ENCODE peak calls at places on chromosomes 3 and 15, in five cellular contexts. One of them, this sample, is unnamed.

GRCh38 chr15:71782447-71783165 is 27.7 kb upstream of the NR2E3 start:
- DNase-seq in globus pallidus: no peak
- DNase-seq in DMS153: no peak
- DNase-seq in stimulated activated CD8-positive, alpha-beta memory T cell treated with anti-CD3 and anti-CD28 coated beads, Interleukin-7, amount 100 ng/mL, for 1 hour: no peak
- DNase-seq in HFFc6: no peak
- DNase-seq in this sample: no peak

GRCh38 chr3:87461036-87461435 is 184.7 kb upstream of the POU1F1 start:
- DNase-seq in stimulated activated CD8-positive, alpha-beta memory T cell treated with anti-CD3 and anti-CD28 coated beads, Interleukin-7, amount 100 ng/mL, for 1 hour: no peak
- DNase-seq in globus pallidus: no peak
- DNase-seq in DMS153: no peak
- DNase-seq in HFFc6: no peak
- DNase-seq in this sample: no peak

GRCh38 chr15:93180656-93181055 is 91.6 kb upstream of the RGMA start:
- DNase-seq in DMS153: no peak
- DNase-seq in globus pallidus: no peak
- DNase-seq in HFFc6: no peak
- DNase-seq in stimulated activated CD8-positive, alpha-beta memory T cell treated with anti-CD3 and anti-CD28 coated beads, Interleukin-7, amount 100 ng/mL, for 1 hour: no peak
- DNase-seq in this sample: no peak

GRCh38 chr3:33250712-33251111 is 26.5 kb upstream of the FBXL2 start:
- DNase-seq in HFFc6: no peak
- DNase-seq in globus pallidus: no peak
- DNase-seq in stimulated activated CD8-positive, alpha-beta memory T cell treated with anti-CD3 and anti-CD28 coated beads, Interleukin-7, amount 100 ng/mL, for 1 hour: no peak
- DNase-seq in DMS153: no peak
- DNase-seq in this sample: no peak

GRCh38 chr3:116139607-116140006 is 305.7 kb downstream of the LSAMP start:
- DNase-seq in stimulated activated CD8-positive, alpha-beta memory T cell treated with anti-CD3 and anti-CD28 coated beads, Interleukin-7, amount 100 ng/mL, for 1 hour: no peak
- DNase-seq in DMS153: no peak
- DNase-seq in globus pallidus: peak; percentile 91
- DNase-seq in HFFc6: no peak
- DNase-seq in this sample: no peak

GRCh38 chr15:57550640-57551039 is 41.1 kb upstream of the MYZAP start:
- DNase-seq in globus pallidus: peak; percentile 64
- DNase-seq in stimulated activated CD8-positive, alpha-beta memory T cell treated with anti-CD3 and anti-CD28 coated beads, Interleukin-7, amount 100 ng/mL, for 1 hour: no peak
- DNase-seq in DMS153: no peak
- DNase-seq in HFFc6: no peak
- DNase-seq in this sample: no peak

GRCh38 chr15:58980351-58980939 is 7.0 kb upstream of the RNF111 start:
- DNase-seq in HFFc6: peak; percentile 11
- DNase-seq in globus pallidus: peak; percentile 49
- DNase-seq in DMS153: peak; percentile 10
- DNase-seq in stimulated activated CD8-positive, alpha-beta memory T cell treated with anti-CD3 and anti-CD28 coated beads, Interleukin-7, amount 100 ng/mL, for 1 hour: no peak
- DNase-seq in this sample: no peak

GRCh38 chr3:128074851-128075515 is 22.7 kb downstream of the SEC61A1 start:
- DNase-seq in DMS153: peak; percentile 55
- DNase-seq in stimulated activated CD8-positive, alpha-beta memory T cell treated with anti-CD3 and anti-CD28 coated beads, Interleukin-7, amount 100 ng/mL, for 1 hour: no peak
- DNase-seq in globus pallidus: peak; percentile 33
- DNase-seq in HFFc6: no peak
- DNase-seq in this sample: no peak

GRCh38 chr3:127044996-127045395 is 62.1 kb downstream of the PLXNA1 start:
- DNase-seq in globus pallidus: no peak
- DNase-seq in stimulated activated CD8-positive, alpha-beta memory T cell treated with anti-CD3 and anti-CD28 coated beads, Interleukin-7, amount 100 ng/mL, for 1 hour: no peak
- DNase-seq in HFFc6: no peak
- DNase-seq in DMS153: no peak
- DNase-seq in this sample: peak; percentile 19

GRCh38 chr3:188348445-188349244 is 194.7 kb downstream of the LPP start:
- DNase-seq in globus pallidus: no peak
- DNase-seq in DMS153: no peak
- DNase-seq in stimulated activated CD8-positive, alpha-beta memory T cell treated with anti-CD3 and anti-CD28 coated beads, Interleukin-7, amount 100 ng/mL, for 1 hour: no peak
- DNase-seq in HFFc6: peak; percentile 84
- DNase-seq in this sample: no peak

GRCh38 chr3:134644731-134645514 is 5.9 kb downstream of the KY start:
- DNase-seq in globus pallidus: no peak
- DNase-seq in stimulated activated CD8-positive, alpha-beta memory T cell treated with anti-CD3 and anti-CD28 coated beads, Interleukin-7, amount 100 ng/mL, for 1 hour: no peak
- DNase-seq in HFFc6: no peak
- DNase-seq in DMS153: no peak
- DNase-seq in this sample: no peak

GRCh38 chr15:65913631-65914199 is 44.4 kb downstream of the RAB11A start:
- DNase-seq in DMS153: no peak
- DNase-seq in globus pallidus: no peak
- DNase-seq in HFFc6: no peak
- DNase-seq in stimulated activated CD8-positive, alpha-beta memory T cell treated with anti-CD3 and anti-CD28 coated beads, Interleukin-7, amount 100 ng/mL, for 1 hour: no peak
- DNase-seq in this sample: no peak

GRCh38 chr15:78243491-78243941 is 9.2 kb upstream of the ACSBG1 start:
- DNase-seq in globus pallidus: no peak
- DNase-seq in DMS153: no peak
- DNase-seq in HFFc6: no peak
- DNase-seq in stimulated activated CD8-positive, alpha-beta memory T cell treated with anti-CD3 and anti-CD28 coated beads, Interleukin-7, amount 100 ng/mL, for 1 hour: no peak
- DNase-seq in this sample: no peak

GRCh38 chr3:155995525-155996370 is 124.6 kb upstream of the KCNAB1 start:
- DNase-seq in globus pallidus: no peak
- DNase-seq in DMS153: peak; percentile 11
- DNase-seq in HFFc6: peak; percentile 57
- DNase-seq in stimulated activated CD8-positive, alpha-beta memory T cell treated with anti-CD3 and anti-CD28 coated beads, Interleukin-7, amount 100 ng/mL, for 1 hour: no peak
- DNase-seq in this sample: peak; percentile 34

GRCh38 chr3:125161607-125162219 is 50.8 kb downstream of the SLC12A8 start:
- DNase-seq in globus pallidus: no peak
- DNase-seq in stimulated activated CD8-positive, alpha-beta memory T cell treated with anti-CD3 and anti-CD28 coated beads, Interleukin-7, amount 100 ng/mL, for 1 hour: no peak
- DNase-seq in DMS153: no peak
- DNase-seq in HFFc6: no peak
- DNase-seq in this sample: no peak

GRCh38 chr3:13495351-13495813 is 15.3 kb downstream of the HDAC11 start:
- DNase-seq in globus pallidus: no peak
- DNase-seq in HFFc6: no peak
- DNase-seq in stimulated activated CD8-positive, alpha-beta memory T cell treated with anti-CD3 and anti-CD28 coated beads, Interleukin-7, amount 100 ng/mL, for 1 hour: no peak
- DNase-seq in DMS153: no peak
- DNase-seq in this sample: no peak

GRCh38 chr3:181105636-181106035 is 116.1 kb upstream of the DNAJC19 start:
- DNase-seq in globus pallidus: no peak
- DNase-seq in stimulated activated CD8-positive, alpha-beta memory T cell treated with anti-CD3 and anti-CD28 coated beads, Interleukin-7, amount 100 ng/mL, for 1 hour: no peak
- DNase-seq in DMS153: no peak
- DNase-seq in HFFc6: no peak
- DNase-seq in this sample: no peak

GRCh38 chr3:183768114-183768513 is 57.3 kb downstream of the MAP6D1 start:
- DNase-seq in HFFc6: no peak
- DNase-seq in stimulated activated CD8-positive, alpha-beta memory T cell treated with anti-CD3 and anti-CD28 coated beads, Interleukin-7, amount 100 ng/mL, for 1 hour: no peak
- DNase-seq in globus pallidus: no peak
- DNase-seq in DMS153: no peak
- DNase-seq in this sample: no peak

GRCh38 chr15:70088887-70089691 is 8.6 kb downstream of the TLE3 start:
- DNase-seq in globus pallidus: no peak
- DNase-seq in DMS153: no peak
- DNase-seq in stimulated activated CD8-positive, alpha-beta memory T cell treated with anti-CD3 and anti-CD28 coated beads, Interleukin-7, amount 100 ng/mL, for 1 hour: no peak
- DNase-seq in HFFc6: no peak
- DNase-seq in this sample: no peak

GRCh38 chr3:196012481-196012880 is 69.4 kb downstream of the TFRC start:
- DNase-seq in stimulated activated CD8-positive, alpha-beta memory T cell treated with anti-CD3 and anti-CD28 coated beads, Interleukin-7, amount 100 ng/mL, for 1 hour: no peak
- DNase-seq in DMS153: no peak
- DNase-seq in globus pallidus: no peak
- DNase-seq in HFFc6: peak; percentile 15
- DNase-seq in this sample: no peak

GRCh38 chr15:43808960-43809678 is 8.7 kb downstream of the HYPK start:
- DNase-seq in stimulated activated CD8-positive, alpha-beta memory T cell treated with anti-CD3 and anti-CD28 coated beads, Interleukin-7, amount 100 ng/mL, for 1 hour: no peak
- DNase-seq in HFFc6: no peak
- DNase-seq in DMS153: no peak
- DNase-seq in globus pallidus: no peak
- DNase-seq in this sample: no peak

GRCh38 chr3:10312866-10313265 is 8.0 kb downstream of the SEC13 start:
- DNase-seq in stimulated activated CD8-positive, alpha-beta memory T cell treated with anti-CD3 and anti-CD28 coated beads, Interleukin-7, amount 100 ng/mL, for 1 hour: no peak
- DNase-seq in DMS153: no peak
- DNase-seq in globus pallidus: no peak
- DNase-seq in HFFc6: no peak
- DNase-seq in this sample: no peak

GRCh38 chr15:25545017-25545416 is 106.2 kb upstream of the UBE3A start:
- DNase-seq in stimulated activated CD8-positive, alpha-beta memory T cell treated with anti-CD3 and anti-CD28 coated beads, Interleukin-7, amount 100 ng/mL, for 1 hour: no peak
- DNase-seq in globus pallidus: no peak
- DNase-seq in DMS153: no peak
- DNase-seq in HFFc6: peak; percentile 32
- DNase-seq in this sample: no peak

GRCh38 chr3:194579091-194579606 is 54.1 kb downstream of the TMEM44 start:
- DNase-seq in stimulated activated CD8-positive, alpha-beta memory T cell treated with anti-CD3 and anti-CD28 coated beads, Interleukin-7, amount 100 ng/mL, for 1 hour: no peak
- DNase-seq in DMS153: no peak
- DNase-seq in HFFc6: no peak
- DNase-seq in globus pallidus: no peak
- DNase-seq in this sample: no peak

GRCh38 chr3:189588061-189588817 is 43.0 kb upstream of the TP63 start:
- DNase-seq in HFFc6: peak; percentile 57
- DNase-seq in DMS153: no peak
- DNase-seq in stimulated activated CD8-positive, alpha-beta memory T cell treated with anti-CD3 and anti-CD28 coated beads, Interleukin-7, amount 100 ng/mL, for 1 hour: no peak
- DNase-seq in globus pallidus: no peak
- DNase-seq in this sample: no peak

GRCh38 chr15:77864211-77865105 is 213.1 kb downstream of the TBC1D2B start:
- DNase-seq in globus pallidus: no peak
- DNase-seq in stimulated activated CD8-positive, alpha-beta memory T cell treated with anti-CD3 and anti-CD28 coated beads, Interleukin-7, amount 100 ng/mL, for 1 hour: no peak
- DNase-seq in DMS153: no peak
- DNase-seq in HFFc6: no peak
- DNase-seq in this sample: no peak

GRCh38 chr3:45965281-45966052 is 22.2 kb downstream of the CXCR6 start:
- DNase-seq in DMS153: no peak
- DNase-seq in stimulated activated CD8-positive, alpha-beta memory T cell treated with anti-CD3 and anti-CD28 coated beads, Interleukin-7, amount 100 ng/mL, for 1 hour: no peak
- DNase-seq in HFFc6: no peak
- DNase-seq in globus pallidus: no peak
- DNase-seq in this sample: no peak

GRCh38 chr3:113405180-113405579 is 36.1 kb downstream of the CFAP44 start:
- DNase-seq in HFFc6: peak; percentile 55
- DNase-seq in globus pallidus: no peak
- DNase-seq in stimulated activated CD8-positive, alpha-beta memory T cell treated with anti-CD3 and anti-CD28 coated beads, Interleukin-7, amount 100 ng/mL, for 1 hour: no peak
- DNase-seq in DMS153: no peak
- DNase-seq in this sample: no peak

GRCh38 chr3:11530153-11530721 is 113.5 kb downstream of the VGLL4 start:
- DNase-seq in HFFc6: peak; percentile 98
- DNase-seq in stimulated activated CD8-positive, alpha-beta memory T cell treated with anti-CD3 and anti-CD28 coated beads, Interleukin-7, amount 100 ng/mL, for 1 hour: no peak
- DNase-seq in DMS153: peak; percentile 57
- DNase-seq in globus pallidus: peak; percentile 33
- DNase-seq in this sample: no peak

GRCh38 chr3:177944228-177944661 is 592.0 kb upstream of the KCNMB2 start:
- DNase-seq in DMS153: no peak
- DNase-seq in stimulated activated CD8-positive, alpha-beta memory T cell treated with anti-CD3 and anti-CD28 coated beads, Interleukin-7, amount 100 ng/mL, for 1 hour: no peak
- DNase-seq in globus pallidus: no peak
- DNase-seq in HFFc6: no peak
- DNase-seq in this sample: no peak

GRCh38 chr3:129506272-129506742 is 22.1 kb upstream of the RHO start:
- DNase-seq in stimulated activated CD8-positive, alpha-beta memory T cell treated with anti-CD3 and anti-CD28 coated beads, Interleukin-7, amount 100 ng/mL, for 1 hour: no peak
- DNase-seq in globus pallidus: no peak
- DNase-seq in HFFc6: no peak
- DNase-seq in DMS153: peak; percentile 91
- DNase-seq in this sample: peak; percentile 97

This sample was measured in SHP77 treated with DMSO at 0.1 percent for 48 hours.